ENCODE peak calls at places on chromosomes 1 and 21, in seven cellular contexts. Z, X, A, G, S, N and Y are unnamed samples.

GRCh38 chr1:174284052-174284451 is 124.7 kb downstream of the RABGAP1L start:
- DNase-seq in Z (no peak), X (no peak), A (no peak), G (no peak), S (no peak), N (no peak), Y (no peak)

GRCh38 chr1:50978852-50979781 is 9.1 kb downstream of the CDKN2C start:
- DNase-seq in Z (no peak), X (no peak), A (no peak), G (peak), S (no peak), N (peak), Y (no peak)

GRCh38 chr1:18874036-18874435 is 14.6 kb upstream of the TAS1R2 start:
- DNase-seq in Z (no peak), X (no peak), A (no peak), G (no peak), S (no peak), N (no peak), Y (no peak)

GRCh38 chr1:27412502-27412901 is 20.1 kb downstream of the GPR3 start:
- DNase-seq in Z (no peak), X (no peak), A (no peak), G (no peak), S (no peak), N (no peak), Y (no peak)

GRCh38 chr1:96259399-96259798 is 462.2 kb upstream of the PTBP2 start:
- DNase-seq in Z (no peak), X (no peak), A (no peak), G (no peak), S (no peak), N (no peak), Y (no peak)

GRCh38 chr1:181152892-181153633 is 64.6 kb downstream of the IER5 start:
- DNase-seq in Z (no peak), X (peak), A (peak), G (peak), S (no peak), N (peak), Y (peak)

GRCh38 chr1:46611691-46612221 is 4.9 kb downstream of the MOB3C start:
- DNase-seq in Z (peak), X (no peak), A (no peak), G (no peak), S (no peak), N (no peak), Y (no peak)

GRCh38 chr1:22861764-22862440 is 110.8 kb downstream of the LACTBL1 start:
- DNase-seq in Z (peak), X (peak), A (peak), G (no peak), S (peak), N (peak), Y (no peak)

GRCh38 chr1:159040893-159041724 is 31.4 kb downstream of the IFI16 start:
- DNase-seq in Z (no peak), X (no peak), A (no peak), G (peak), S (no peak), N (no peak), Y (no peak)

GRCh38 chr1:213162338-213162737 is 111.3 kb downstream of the RPS6KC1 start:
- DNase-seq in Z (peak), X (peak), A (peak), G (no peak), S (no peak), N (no peak), Y (no peak)

GRCh38 chr1:77282187-77282865 is 507 bp downstream of the AK5 start:
- DNase-seq in Z (peak), X (peak), A (peak), G (peak), S (no peak), N (peak), Y (peak)

GRCh38 chr1:110067957-110068645 is 2.4 kb downstream of the ALX3 start:
- DNase-seq in Z (no peak), X (no peak), A (no peak), G (peak), S (no peak), N (peak), Y (peak)

GRCh38 chr21:43312751-43313169 is 114.2 kb downstream of the SIK1 start:
- DNase-seq in Z (no peak), X (no peak), A (no peak), G (peak), S (no peak), N (no peak), Y (no peak)

GRCh38 chr1:147669475-147670318 is 627 bp downstream of the ACP6 start:
- DNase-seq in Z (peak), X (peak), A (peak), G (peak), S (no peak), N (peak), Y (peak)

GRCh38 chr1:20597650-20598049 is 8.8 kb downstream of the CDA start:
- DNase-seq in Z (no peak), X (no peak), A (no peak), G (no peak), S (no peak), N (no peak), Y (no peak)

GRCh38 chr1:85502625-85503083 is 37.7 kb upstream of the DDAH1 start:
- DNase-seq in Z (peak), X (peak), A (peak), G (peak), S (peak), N (peak), Y (no peak)

GRCh38 chr21:43277481-43278351 is 108.9 kb downstream of the CRYAA start:
- DNase-seq in Z (no peak), X (no peak), A (no peak), G (no peak), S (no peak), N (no peak), Y (no peak)

GRCh38 chr1:46020005-46020404 is 112.4 kb downstream of the PIK3R3 start:
- DNase-seq in Z (no peak), X (no peak), A (peak), G (no peak), S (no peak), N (no peak), Y (no peak)

GRCh38 chr1:227134686-227135314 is 183.5 kb downstream of the CDC42BPA start:
- DNase-seq in Z (no peak), X (peak), A (no peak), G (no peak), S (no peak), N (no peak), Y (no peak)

GRCh38 chr1:11736746-11737639 is 1.1 kb downstream of the AGTRAP start:
- DNase-seq in Z (peak), X (peak), A (peak), G (peak), S (no peak), N (peak), Y (peak)

GRCh38 chr21:44416193-44416592 is 39.1 kb upstream of the LRRC3 start:
- DNase-seq in Z (no peak), X (no peak), A (no peak), G (no peak), S (no peak), N (no peak), Y (no peak)

GRCh38 chr21:44917446-44918106 is 3.1 kb downstream of the ITGB2 start:
- DNase-seq in Z (no peak), X (no peak), A (no peak), G (no peak), S (no peak), N (no peak), Y (no peak)

GRCh38 chr1:45552309-45552708 is 1.7 kb downstream of the AKR1A1 start:
- DNase-seq in Z (no peak), X (no peak), A (no peak), G (no peak), S (no peak), N (no peak), Y (no peak)

GRCh38 chr1:116256875-116257823 is 115.9 kb upstream of the ATP1A1 start:
- DNase-seq in Z (no peak), X (no peak), A (no peak), G (peak), S (no peak), N (no peak), Y (peak)

GRCh38 chr1:11592752-11593151 is 61.5 kb downstream of the FBXO2 start:
- DNase-seq in Z (no peak), X (no peak), A (no peak), G (no peak), S (no peak), N (no peak), Y (no peak)

GRCh38 chr21:33168886-33169285 is 60.9 kb upstream of the IFNAR2 start:
- DNase-seq in Z (no peak), X (no peak), A (no peak), G (no peak), S (no peak), N (no peak), Y (no peak)

GRCh38 chr21:43879348-43880110 is 14.5 kb downstream of the AGPAT3 start:
- DNase-seq in Z (no peak), X (no peak), A (no peak), G (no peak), S (no peak), N (no peak), Y (no peak)

GRCh38 chr1:77511440-77511840 is 171.0 kb downstream of the ZZZ3 start:
- DNase-seq in Z (peak), X (peak), A (peak), G (no peak), S (no peak), N (no peak), Y (no peak)

GRCh38 chr1:4825841-4826450 is 171.5 kb downstream of the AJAP1 start:
- DNase-seq in Z (no peak), X (no peak), A (no peak), G (peak), S (no peak), N (peak), Y (peak)

GRCh38 chr1:205977348-205978014 is 25.7 kb downstream of the RAB7B start:
- DNase-seq in Z (peak), X (peak), A (peak), G (peak), S (peak), N (peak), Y (peak)

GRCh38 chr1:175208773-175209492 is 16.4 kb upstream of the KIAA0040 start:
- DNase-seq in Z (no peak), X (no peak), A (no peak), G (peak), S (no peak), N (no peak), Y (no peak)

GRCh38 chr1:183567584-183567983 is 22.7 kb downstream of the NCF2 start:
- DNase-seq in Z (no peak), X (peak), A (peak), G (peak), S (no peak), N (no peak), Y (no peak)

GRCh38 chr1:208081972-208082371 is 162.2 kb downstream of the PLXNA2 start:
- DNase-seq in Z (no peak), X (peak), A (peak), G (no peak), S (no peak), N (no peak), Y (no peak)

GRCh38 chr1:157092831-157093230 is 6.8 kb downstream of the ETV3L start:
- DNase-seq in Z (no peak), X (no peak), A (peak), G (no peak), S (no peak), N (no peak), Y (no peak)

DNA sequence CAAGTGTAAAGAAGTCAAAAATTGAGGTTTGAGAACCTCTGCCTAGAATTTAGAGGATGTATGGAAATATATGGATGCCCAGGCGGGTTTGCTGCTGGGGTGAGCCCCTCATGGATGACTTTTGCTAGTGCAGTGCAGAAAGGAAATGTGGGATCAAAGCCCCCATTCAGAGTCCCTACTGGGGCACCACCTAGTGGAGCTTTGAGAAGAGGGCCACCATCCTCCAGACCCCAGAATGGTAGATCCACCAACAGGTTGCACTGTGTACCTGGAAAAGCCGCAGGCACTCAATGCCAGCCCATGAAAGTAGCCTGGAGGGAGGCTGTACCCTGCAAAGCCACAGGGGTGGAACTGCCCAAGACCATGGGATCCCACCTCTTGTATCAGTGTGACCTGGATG is 330.7 kb upstream of the DPYD start:
- DNase-seq in Z (no peak), X (no peak), A (no peak), G (no peak), S (no peak), N (no peak), Y (no peak)
- TF ChIP-seq CTCF in Z (peak), X (no peak), A (no peak), G (no peak), S (peak), N (peak), Y (no peak)

DNA sequence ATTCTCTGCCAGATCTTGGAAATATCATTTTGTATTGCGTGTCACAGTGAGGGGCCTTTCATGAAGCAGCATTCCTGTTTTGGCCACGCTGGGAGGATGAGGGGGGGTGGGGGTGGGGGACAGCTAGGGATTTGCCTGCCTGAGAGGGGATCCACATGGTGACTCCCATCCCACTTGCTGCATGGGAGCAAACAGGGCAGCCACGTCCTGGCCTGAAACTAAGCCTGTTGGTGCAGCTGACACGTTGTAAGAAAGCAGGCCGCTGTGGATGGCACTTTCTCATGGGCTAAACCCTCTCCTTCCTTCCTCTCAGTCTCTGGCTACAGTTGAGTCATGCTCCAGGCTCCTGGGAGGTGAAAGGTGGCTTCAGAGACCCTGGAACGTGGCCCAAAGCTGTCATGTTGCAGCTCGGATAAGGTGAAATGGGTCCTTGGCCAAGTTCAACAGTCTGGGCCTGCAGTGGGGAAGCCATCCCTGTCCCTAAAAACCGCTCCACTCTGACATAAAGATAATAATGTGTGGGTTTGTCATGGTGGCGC is 346.7 kb upstream of the VAMP3 start:
- DNase-seq in Z (no peak), X (peak), A (no peak), G (no peak), S (no peak), N (no peak), Y (no peak)
- TF ChIP-seq CTCF in Z (no peak), X (no peak), A (no peak), G (no peak), S (no peak), N (no peak), Y (no peak)

DNA sequence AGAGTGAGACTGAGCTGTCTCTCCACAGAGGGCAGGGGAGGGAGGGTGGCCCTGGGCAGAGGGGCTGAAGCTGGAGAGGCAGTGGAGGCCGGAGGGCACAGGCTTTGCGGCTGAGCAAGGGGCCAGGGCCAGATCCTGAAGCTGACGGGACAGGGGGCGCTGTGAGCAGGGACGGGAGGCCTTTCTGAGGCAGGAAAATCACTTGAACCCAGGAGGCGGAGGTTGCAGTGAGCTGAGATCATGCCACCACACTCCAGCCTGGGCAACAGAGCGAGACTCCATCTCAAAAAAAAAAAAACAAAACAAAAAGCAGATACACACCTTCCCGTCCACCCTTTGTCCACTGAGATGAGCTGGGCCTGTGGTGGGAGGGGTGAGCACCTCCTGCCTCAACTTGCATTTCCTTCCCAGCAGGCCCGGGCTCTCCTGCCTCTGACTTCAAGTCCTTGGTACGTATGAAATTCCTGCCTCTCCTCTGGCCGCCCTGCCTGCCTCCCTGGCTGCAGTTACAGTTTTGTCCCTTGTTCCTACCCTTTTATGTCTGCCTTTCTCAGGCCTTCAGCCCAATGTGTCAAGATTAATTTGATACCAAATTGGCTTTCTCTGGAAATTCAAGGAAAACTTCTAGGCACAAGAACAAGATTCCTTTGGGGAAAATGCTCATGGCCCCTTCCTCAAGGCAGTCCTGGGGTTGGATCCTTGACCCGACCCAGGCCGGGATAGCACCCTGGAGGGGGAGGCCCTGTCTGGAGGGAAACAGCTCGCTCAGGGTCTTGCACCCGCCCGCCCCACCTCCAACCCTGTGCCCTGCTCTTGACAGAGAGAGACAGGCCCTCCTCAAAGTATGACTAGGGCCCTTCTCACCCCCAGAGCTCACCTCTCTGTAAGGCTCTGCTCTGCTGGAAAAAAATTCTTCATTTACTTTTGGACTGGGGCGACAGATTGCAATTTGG is 11.2 kb upstream of the ADAMTSL4 start:
- DNase-seq in Z (peak), X (peak), A (peak), G (no peak), S (no peak), N (peak), Y (no peak)
- TF ChIP-seq CTCF in Z (peak), X (no peak), A (no peak), G (no peak), S (no peak), N (no peak), Y (peak)

DNA sequence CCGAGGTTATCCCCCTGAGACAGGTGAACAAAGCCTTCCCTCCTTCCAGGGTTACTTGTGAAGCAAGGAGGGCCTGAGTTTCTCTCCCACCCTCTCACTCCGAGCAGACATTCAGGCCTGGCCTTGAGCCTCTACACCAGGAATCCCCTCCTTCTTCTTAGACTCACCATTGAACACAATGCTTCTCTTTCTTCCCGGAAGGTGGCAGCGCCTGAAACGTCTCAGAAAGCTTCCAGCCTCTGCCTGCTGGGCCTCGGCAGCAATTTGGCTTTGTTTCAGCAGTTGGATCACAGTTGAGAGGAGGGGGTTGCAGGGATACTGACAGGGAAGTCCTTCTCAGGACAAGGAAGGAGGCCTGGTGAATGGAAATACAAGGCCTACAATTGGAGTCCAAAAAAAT is 6.3 kb downstream of the CLDN8 start:
- DNase-seq in Z (no peak), X (no peak), A (no peak), G (no peak), S (no peak), N (no peak), Y (no peak)
- TF ChIP-seq CTCF in Z (no peak), X (no peak), A (no peak), G (no peak), S (no peak), N (no peak), Y (no peak)

GRCh38 chr1:219092206-219092605 is 81.5 kb upstream of the LYPLAL1 start:
- DNase-seq in Z (peak), X (no peak), A (peak), G (no peak), S (no peak), N (no peak), Y (no peak)

GRCh38 chr1:219086956-219087469 is 86.7 kb upstream of the LYPLAL1 start:
- DNase-seq in Z (no peak), X (no peak), A (peak), G (no peak), S (no peak), N (no peak), Y (no peak)

GRCh38 chr1:219090618-219091017 is 83.1 kb upstream of the LYPLAL1 start:
- DNase-seq in Z (no peak), X (no peak), A (no peak), G (peak), S (no peak), N (no peak), Y (no peak)

GRCh38 chr1:219085988-219086387 is 87.7 kb upstream of the LYPLAL1 start:
- DNase-seq in Z (peak), X (peak), A (peak), G (no peak), S (no peak), N (no peak), Y (no peak)

GRCh38 chr1:219088778-219089557 is 84.7 kb upstream of the LYPLAL1 start:
- DNase-seq in Z (peak), X (peak), A (peak), G (peak), S (peak), N (no peak), Y (no peak)
- TF ChIP-seq CTCF in Z (no peak), X (no peak), A (no peak), G (no peak), S (no peak), N (no peak), Y (no peak)

GRCh38 chr1:172143384-172144025 is 277.0 kb upstream of the C1orf105 start:
- DNase-seq in Z (no peak), X (peak), A (peak), G (no peak), S (no peak), N (no peak), Y (no peak)
- TF ChIP-seq CTCF in Z (no peak), X (no peak), A (no peak), G (no peak), S (no peak), N (no peak), Y (no peak)